ENCODE peak calls at places on chromosome 21, in five cellular contexts. L, Q, R, P and Z are unnamed samples.

GRCh38 chr21:15062566-15062965 is 2.2 kb downstream of the NRIP1 start:
- DNase-seq in L (no peak), R (peak), P (peak), Q (no peak), Z (no peak)

GRCh38 chr21:35059742-35060141 is 10.6 kb upstream of the RUNX1 start:
- DNase-seq in L (peak), R (peak), P (no peak), Q (no peak), Z (no peak)

GRCh38 chr21:31064803-31065202 is 26.5 kb upstream of the KRTAP19-8 start:
- DNase-seq in Q (no peak), P (peak), R (no peak), L (no peak), Z (no peak)

GRCh38 chr21:15051652-15052554 is 12.9 kb downstream of the NRIP1 start:
- DNase-seq in L (peak), R (peak), Q (peak), P (peak), Z (no peak)

GRCh38 chr21:33685613-33686197 is 43.4 kb downstream of the ITSN1 start:
- DNase-seq in R (peak), Q (no peak), L (peak), P (no peak), Z (no peak)

GRCh38 chr21:29928537-29928936 is 11.3 kb downstream of the GRIK1 start:
- DNase-seq in R (no peak), P (no peak), Q (no peak), L (no peak), Z (no peak)

GRCh38 chr21:28554660-28555475 is 437.8 kb downstream of the LTN1 start:
- DNase-seq in L (peak), R (no peak), P (no peak), Q (peak), Z (no peak)

GRCh38 chr21:36661511-36662309 is 37.2 kb upstream of the SIM2 start:
- DNase-seq in R (peak), L (peak), P (no peak), Q (peak), Z (peak)

GRCh38 chr21:27562303-27562702 is 595.4 kb upstream of the ADAMTS5 start:
- DNase-seq in P (no peak), L (no peak), Q (no peak), R (no peak), Z (no peak)

GRCh38 chr21:31099122-31099521 is 60.8 kb upstream of the KRTAP19-8 start:
- DNase-seq in P (no peak), Q (no peak), L (no peak), R (no peak), Z (no peak)

GRCh38 chr21:36929622-36930021 is 36.8 kb downstream of the HLCS start:
- DNase-seq in Q (no peak), L (peak), R (peak), P (no peak), Z (no peak)

GRCh38 chr21:34836103-34836932 is 167.5 kb downstream of the CLIC6 start:
- DNase-seq in R (peak), P (no peak), Q (peak), L (peak), Z (no peak)

GRCh38 chr21:44428281-44428942 is 26.9 kb upstream of the LRRC3 start:
- DNase-seq in P (peak), L (no peak), R (no peak), Q (no peak), Z (no peak)

GRCh38 chr21:16082038-16082816 is 352.4 kb downstream of the USP25 start:
- DNase-seq in L (peak), Q (peak), R (peak), P (peak), Z (no peak)

GRCh38 chr21:35303085-35303484 is 254.0 kb upstream of the RUNX1 start:
- DNase-seq in R (peak), P (no peak), L (peak), Q (peak), Z (no peak)

GRCh38 chr21:25809013-25809412 is 74.2 kb downstream of the GABPA start:
- DNase-seq in Q (no peak), P (no peak), L (peak), R (peak), Z (no peak)

GRCh38 chr21:32306021-32306780 is 7.5 kb downstream of the MRAP start:
- DNase-seq in L (no peak), R (no peak), P (no peak), Q (no peak), Z (peak)

GRCh38 chr21:15809818-15810217 is 80.0 kb downstream of the USP25 start:
- DNase-seq in L (peak), R (peak), P (no peak), Q (no peak), Z (no peak)

GRCh38 chr21:19913995-19914394 is 1084.2 kb upstream of the NCAM2 start:
- DNase-seq in P (no peak), R (no peak), L (no peak), Q (no peak), Z (no peak)

GRCh38 chr21:37370152-37371040 is 3.8 kb downstream of the DYRK1A start:
- DNase-seq in P (peak), L (peak), R (peak), Q (no peak), Z (no peak)

GRCh38 chr21:16156841-16157240 is 427.1 kb downstream of the USP25 start:
- DNase-seq in L (no peak), P (no peak), R (no peak), Q (no peak), Z (no peak)

GRCh38 chr21:15149825-15150224 is 85.0 kb upstream of the NRIP1 start:
- DNase-seq in P (no peak), L (no peak), R (no peak), Q (no peak), Z (no peak)

GRCh38 chr21:44371596-44371995 is 18.2 kb downstream of the TRPM2 start:
- DNase-seq in L (no peak), R (no peak), P (no peak), Q (no peak), Z (no peak)

GRCh38 chr21:16124397-16125130 is 394.8 kb downstream of the USP25 start:
- DNase-seq in R (peak), L (peak), P (no peak), Q (peak), Z (no peak)

DNA sequence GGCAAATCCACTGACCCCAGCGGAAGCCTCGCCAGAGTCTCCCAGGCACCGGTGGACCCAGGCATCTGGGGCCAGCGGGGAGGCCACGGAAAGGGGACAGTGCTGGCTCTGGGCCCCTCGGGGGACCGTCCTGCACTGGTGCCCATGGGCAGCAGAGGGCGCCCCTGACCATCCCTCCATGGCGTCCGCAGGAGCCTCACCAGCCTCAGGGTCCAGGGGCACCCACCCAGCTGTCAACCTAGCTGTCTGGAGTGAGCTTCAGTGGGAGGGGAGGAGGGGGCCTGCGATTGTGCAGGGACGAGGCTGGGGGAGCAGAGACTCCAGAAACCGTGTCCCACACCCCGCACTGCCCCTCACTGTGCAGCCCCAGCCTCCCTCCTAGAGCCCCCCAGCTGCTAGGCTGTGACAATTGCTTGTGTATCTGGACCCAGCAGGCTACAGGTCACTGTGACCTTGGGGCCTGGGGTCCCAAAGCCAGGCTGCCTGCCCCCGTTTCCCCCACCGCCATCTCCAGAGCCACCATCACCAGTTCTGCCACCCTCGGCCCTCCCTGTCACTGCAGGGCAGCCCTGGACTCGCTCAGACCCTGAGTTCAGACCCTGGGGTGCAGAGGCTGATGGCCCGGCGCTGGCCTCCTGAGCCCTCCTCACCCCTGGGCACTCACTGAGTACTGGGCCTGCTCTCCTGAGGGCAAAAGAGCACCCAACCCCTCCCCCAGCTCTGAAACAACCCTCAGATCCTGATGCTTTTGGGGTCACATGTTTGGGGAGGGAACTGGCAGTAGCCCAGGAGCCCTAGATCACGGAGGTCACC is 10.7 kb upstream of the COL6A1 start:
- DNase-seq in L (peak), P (no peak), R (no peak), Q (peak), Z (peak)
- TF ChIP-seq CTCF in L (peak), P (peak), R (peak), Q (peak), Z (peak)

GRCh38 chr21:38388219-38388618 is 110.1 kb downstream of the ERG start:
- DNase-seq in P (no peak), R (peak), L (peak), Q (no peak), Z (no peak)

GRCh38 chr21:38389891-38390290 is 108.4 kb downstream of the ERG start:
- DNase-seq in P (no peak), R (no peak), Q (no peak), L (no peak), Z (no peak)

GRCh38 chr21:38386967-38387366 is 111.3 kb downstream of the ERG start:
- DNase-seq in L (no peak), Q (peak), R (no peak), P (no peak), Z (no peak)

GRCh38 chr21:38392722-38393121 is 105.6 kb downstream of the ERG start:
- DNase-seq in Q (no peak), P (no peak), R (no peak), L (no peak), Z (no peak)

DNA sequence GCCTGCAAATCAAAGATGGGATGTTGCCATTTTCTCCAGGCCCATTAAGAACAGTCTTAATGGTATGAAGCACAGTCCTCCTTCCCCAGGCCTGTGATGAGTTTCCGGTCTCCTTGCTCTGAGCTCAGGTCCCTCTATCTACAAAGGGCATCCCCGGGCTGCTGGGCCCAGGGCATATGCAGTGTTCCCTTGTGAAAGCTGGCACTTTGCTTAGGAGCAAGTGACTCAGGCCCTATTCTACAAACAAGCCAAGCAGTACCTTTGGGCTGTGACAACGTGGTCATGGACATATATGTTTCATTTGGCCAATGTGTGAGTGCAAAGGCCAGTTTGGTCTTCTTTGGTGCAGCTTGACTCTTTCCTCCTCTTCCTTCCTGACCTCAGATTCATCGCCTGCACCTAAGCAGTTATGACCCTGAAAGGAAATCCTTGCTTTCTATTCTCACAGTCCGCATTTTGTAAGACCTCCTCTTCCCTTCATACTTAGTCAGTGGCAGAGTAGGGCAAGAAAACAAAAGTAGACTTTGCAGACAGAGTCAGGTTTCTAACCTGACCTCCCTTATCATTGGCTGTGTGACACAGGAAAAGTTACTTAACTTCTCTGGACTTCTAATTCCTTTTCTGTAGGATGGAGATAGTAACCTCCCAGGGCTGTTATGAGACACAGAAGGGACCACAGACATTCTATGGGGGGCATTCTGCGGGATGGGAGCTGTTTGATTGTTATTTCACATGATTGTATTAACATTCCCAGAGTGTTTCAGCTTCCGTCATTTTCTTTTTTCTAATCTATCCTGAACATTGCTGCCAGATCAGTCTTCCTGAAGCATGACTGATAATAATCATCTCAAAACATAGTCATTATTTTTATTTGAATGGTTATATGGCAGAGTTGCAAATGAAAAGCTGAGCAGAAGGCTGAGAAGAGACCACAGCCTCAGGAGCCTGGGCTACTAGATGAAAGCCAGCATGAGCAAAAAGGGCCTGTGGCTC is 109.3 kb downstream of the ERG start:
- DNase-seq in P (no peak), L (no peak), Q (no peak), R (no peak), Z (no peak)
- TF ChIP-seq CTCF in P (no peak), L (no peak), Q (no peak), R (no peak), Z (no peak)

DNA sequence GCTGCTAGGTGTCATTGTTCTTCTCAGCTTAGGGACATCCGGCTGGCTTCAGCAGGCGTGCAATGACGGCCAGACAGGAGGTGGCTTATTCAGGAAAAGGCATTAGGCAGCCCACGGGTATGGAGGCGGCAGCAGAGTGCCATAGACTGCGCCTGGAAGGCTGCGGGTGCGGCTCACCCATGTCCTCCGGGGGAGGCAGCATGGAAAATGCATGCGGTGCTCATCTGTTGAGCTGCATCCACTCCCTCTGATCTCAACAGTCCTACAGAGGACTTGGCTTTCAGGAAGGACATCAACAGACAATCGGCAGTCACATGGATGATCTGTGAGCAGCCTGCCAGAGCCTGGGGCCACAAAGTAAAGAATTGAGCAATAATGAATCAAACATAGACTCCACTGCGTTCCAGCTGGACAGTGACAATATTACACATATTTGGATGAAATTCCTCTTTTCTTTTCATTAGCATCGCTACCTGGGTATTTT is 42.9 kb downstream of the UMODL1 start:
- DNase-seq in R (peak), L (no peak), P (no peak), Q (no peak), Z (no peak)
- TF ChIP-seq CTCF in R (peak), L (no peak), P (no peak), Q (no peak), Z (no peak)

GRCh38 chr21:39788383-39788782 is 43.4 kb downstream of the IGSF5 start:
- DNase-seq in L (peak), Q (peak), R (peak), P (no peak), Z (peak)
- TF ChIP-seq CTCF in L (peak), Q (peak), R (peak), P (no peak), Z (peak)

DNA sequence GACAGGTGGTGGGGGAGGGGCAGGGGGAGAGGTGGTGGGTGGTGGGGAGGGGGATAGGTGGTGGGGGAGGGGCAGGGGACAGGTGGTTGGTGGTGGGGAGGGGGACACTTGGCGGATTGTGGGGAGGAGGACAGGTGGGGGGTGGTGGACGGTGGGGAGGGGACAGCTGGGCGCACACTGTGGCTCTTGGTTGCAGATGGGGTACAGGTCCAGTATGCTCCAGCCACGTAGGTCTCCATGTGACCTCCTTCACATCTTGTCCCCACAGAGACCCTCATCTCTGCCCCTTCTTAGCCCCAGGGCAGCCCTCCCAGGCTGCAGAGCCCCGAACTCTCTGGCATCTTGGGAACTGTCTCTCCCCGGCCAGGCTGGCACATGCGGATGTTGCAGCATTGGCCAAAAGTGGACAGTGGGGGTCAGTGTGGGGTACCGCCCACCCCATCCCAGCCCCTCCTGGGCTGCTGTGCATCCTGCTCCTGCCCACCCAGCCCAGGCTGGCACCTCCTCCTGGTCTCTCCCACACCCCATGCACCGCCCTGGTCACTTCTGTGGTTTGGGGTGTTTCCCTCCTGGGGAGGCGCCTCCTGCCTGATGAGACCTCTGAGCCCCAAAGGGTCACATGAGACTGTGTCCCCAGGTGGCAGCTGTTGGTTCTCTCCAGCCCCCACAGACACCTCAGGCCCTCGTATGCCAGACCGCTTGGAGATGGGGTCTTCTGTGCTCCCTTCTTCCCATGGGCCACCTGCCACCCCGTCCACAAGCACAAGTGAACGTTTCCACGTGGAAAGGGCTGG is 7.6 kb upstream of the SLC19A1 start:
- DNase-seq in L (no peak), R (no peak), P (peak), Q (no peak), Z (no peak)
- TF ChIP-seq CTCF in L (no peak), R (no peak), P (peak), Q (no peak), Z (no peak)

GRCh38 chr21:21000576-21001175 is 2.5 kb downstream of the NCAM2 start:
- DNase-seq in R (no peak), L (no peak), P (no peak), Q (no peak), Z (no peak)

GRCh38 chr21:20998886-20999285 is 677 bp downstream of the NCAM2 start:
- DNase-seq in R (no peak), Q (no peak), P (no peak), L (no peak), Z (no peak)

GRCh38 chr21:20997633-20998455 is at the start of gene NCAM2:
- DNase-seq in R (peak), Q (peak), P (peak), L (peak), Z (peak)

GRCh38 chr21:20998456-20998789 is 214 bp downstream of the NCAM2 start:
- DNase-seq in Q (no peak), P (no peak), L (no peak), R (no peak), Z (no peak)

DNA sequence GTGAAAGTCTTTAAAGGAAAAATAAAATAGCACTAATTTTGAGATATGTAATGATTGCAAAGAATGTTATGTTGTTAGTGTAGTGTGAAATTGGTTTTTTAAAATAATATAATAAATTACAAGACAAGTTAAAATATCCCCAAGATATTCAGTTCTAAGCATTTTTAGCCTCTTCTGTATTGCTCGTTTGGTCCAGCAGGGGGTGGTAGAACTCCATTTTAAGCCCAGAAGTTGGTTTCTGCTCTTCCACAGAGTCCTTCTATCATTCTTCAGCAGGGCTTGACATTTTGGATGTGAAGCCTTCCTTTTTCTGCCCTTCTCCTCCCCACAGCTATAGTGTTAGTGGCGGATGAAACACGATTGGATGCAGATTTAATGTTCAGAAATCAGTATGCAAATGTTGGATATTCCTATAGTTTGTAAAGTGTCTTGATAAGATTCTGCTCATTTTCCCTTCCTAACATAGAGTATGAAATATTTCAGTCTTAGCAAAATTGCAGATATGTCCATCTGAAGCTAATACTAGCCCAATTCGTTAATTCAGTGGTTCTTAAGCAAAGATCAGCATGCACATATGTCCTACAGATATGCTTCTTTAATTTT is 1.5 kb downstream of the NCAM2 start:
- DNase-seq in Q (peak), P (peak), L (peak), R (peak), Z (peak)
- TF ChIP-seq CTCF in Q (peak), P (peak), L (peak), R (peak), Z (peak)